ENCODE peak calls at places on chromosome 15, in ten cellular contexts. D is testis; C is GM12865; O is CD8-positive, alpha-beta T cell; Q is tibial nerve; V is cardiac muscle cell; R is A549; F is neural progenitor cell; S is AG10803; I is fibroblast of mammary gland. Z is an unnamed sample.

GRCh38 chr15:69556344-69556743 is 103.7 kb downstream of the RPLP1 start:
- DNase-seq in D (no peak), C (no peak), O (no peak), Q (no peak), V (no peak), R (no peak), F (no peak), S (no peak), I (no peak), Z (no peak)

GRCh38 chr15:88810449-88810848 is 7.2 kb downstream of the ACAN start:
- DNase-seq in D (no peak), C (no peak), O (no peak), Q (no peak), V (peak), R (no peak), F (no peak), S (peak), I (peak), Z (peak)

GRCh38 chr15:60518511-60518910 is 39.6 kb upstream of the ICE2 start:
- DNase-seq in D (no peak), C (no peak), O (no peak), Q (no peak), V (no peak), R (no peak), F (no peak), S (no peak), I (no peak), Z (no peak)

GRCh38 chr15:85361306-85361705 is 19.1 kb upstream of the AKAP13 start:
- DNase-seq in D (no peak), C (peak), O (no peak), Q (no peak), V (no peak), R (no peak), F (no peak), S (no peak), I (no peak), Z (no peak)

GRCh38 chr15:58546635-58547627 is 115.1 kb downstream of the LIPC start:
- DNase-seq in D (peak), C (no peak), O (no peak), Q (no peak), V (peak), R (peak), F (no peak), S (peak), I (peak), Z (peak)

GRCh38 chr15:66115568-66116206 is 137.9 kb downstream of the MEGF11 start:
- DNase-seq in D (no peak), C (no peak), O (no peak), Q (no peak), V (no peak), R (no peak), F (no peak), S (no peak), I (peak), Z (no peak)

GRCh38 chr15:44261007-44261706 is 27.4 kb upstream of the GOLM2 start:
- DNase-seq in D (no peak), C (no peak), O (no peak), Q (no peak), V (no peak), R (no peak), F (peak), S (no peak), I (no peak), Z (no peak)

GRCh38 chr15:63195257-63196023 is 6.0 kb downstream of the RAB8B start:
- DNase-seq in D (no peak), C (no peak), O (no peak), Q (no peak), V (no peak), R (no peak), F (no peak), S (no peak), I (no peak), Z (no peak)

GRCh38 chr15:48984811-48985352 is 21.2 kb upstream of the SHC4 start:
- DNase-seq in D (no peak), C (no peak), O (no peak), Q (no peak), V (peak), R (no peak), F (no peak), S (peak), I (no peak), Z (peak)

GRCh38 chr15:71043373-71043772 is 71.9 kb upstream of the THSD4 start:
- DNase-seq in D (no peak), C (no peak), O (no peak), Q (no peak), V (no peak), R (peak), F (no peak), S (peak), I (peak), Z (peak)

GRCh38 chr15:66734961-66735908 is 33.2 kb downstream of the SMAD6 start:
- DNase-seq in D (no peak), C (no peak), O (no peak), Q (peak), V (no peak), R (no peak), F (no peak), S (no peak), I (peak), Z (peak)

GRCh38 chr15:58594898-58595297 is 154.6 kb downstream of the ADAM10 start:
- DNase-seq in D (no peak), C (no peak), O (no peak), Q (no peak), V (no peak), R (no peak), F (no peak), S (no peak), I (no peak), Z (no peak)

GRCh38 chr15:53588773-53589172 is 170.7 kb downstream of the WDR72 start:
- DNase-seq in D (no peak), C (no peak), O (no peak), Q (no peak), V (no peak), R (peak), F (no peak), S (peak), I (peak), Z (no peak)

GRCh38 chr15:25543156-25543555 is 104.3 kb upstream of the UBE3A start:
- DNase-seq in D (peak), C (no peak), O (no peak), Q (peak), V (peak), R (no peak), F (peak), S (peak), I (peak), Z (peak)

GRCh38 chr15:25504307-25504706 is 65.5 kb upstream of the UBE3A start:
- DNase-seq in D (no peak), C (no peak), O (no peak), Q (no peak), V (peak), R (no peak), F (no peak), S (peak), I (peak), Z (peak)

GRCh38 chr15:69648775-69649735 is 196.4 kb downstream of the RPLP1 start:
- DNase-seq in D (no peak), C (no peak), O (no peak), Q (no peak), V (no peak), R (no peak), F (peak), S (no peak), I (no peak), Z (no peak)

GRCh38 chr15:95857124-95857757 is 473.3 kb upstream of the NR2F2 start:
- DNase-seq in D (no peak), C (no peak), O (no peak), Q (no peak), V (no peak), R (no peak), F (no peak), S (peak), I (peak), Z (peak)

GRCh38 chr15:60704129-60704528 is 225.2 kb upstream of the ICE2 start:
- DNase-seq in D (no peak), C (no peak), O (no peak), Q (no peak), V (no peak), R (no peak), F (no peak), S (no peak), I (no peak), Z (no peak)

GRCh38 chr15:99592135-99592845 is 26.5 kb downstream of the MEF2A start:
- DNase-seq in D (no peak), C (no peak), O (no peak), Q (no peak), V (peak), R (no peak), F (no peak), S (peak), I (peak), Z (peak)

GRCh38 chr15:38555686-38556334 is 8.8 kb downstream of the RASGRP1 start:
- DNase-seq in D (no peak), C (peak), O (no peak), Q (no peak), V (peak), R (no peak), F (no peak), S (peak), I (peak), Z (peak)

GRCh38 chr15:61091229-61091628 is 137.9 kb downstream of the RORA start:
- DNase-seq in D (no peak), C (no peak), O (no peak), Q (no peak), V (peak), R (no peak), F (no peak), S (peak), I (no peak), Z (peak)

GRCh38 chr15:63046927-63047760 is 4.6 kb downstream of the TPM1 start:
- DNase-seq in D (no peak), C (no peak), O (no peak), Q (no peak), V (no peak), R (no peak), F (peak), S (no peak), I (no peak), Z (peak)

GRCh38 chr15:75051711-75052110 is 28.3 kb downstream of the PPCDC start:
- DNase-seq in D (no peak), C (no peak), O (no peak), Q (no peak), V (no peak), R (no peak), F (no peak), S (no peak), I (no peak), Z (no peak)

GRCh38 chr15:66089049-66089448 is 164.5 kb downstream of the MEGF11 start:
- DNase-seq in D (peak), C (no peak), O (no peak), Q (no peak), V (peak), R (no peak), F (no peak), S (no peak), I (no peak), Z (no peak)

GRCh38 chr15:60374628-60375081 is 23.1 kb downstream of the ANXA2 start:
- DNase-seq in D (peak), C (no peak), O (no peak), Q (peak), V (peak), R (peak), F (peak), S (peak), I (peak), Z (peak)

GRCh38 chr15:89628791-89629715 is 26.2 kb downstream of the KIF7 start:
- DNase-seq in D (no peak), C (no peak), O (no peak), Q (no peak), V (no peak), R (no peak), F (peak), S (no peak), I (no peak), Z (no peak)

GRCh38 chr15:37059051-37059450 is 41.3 kb downstream of the MEIS2 start:
- DNase-seq in D (no peak), C (no peak), O (no peak), Q (no peak), V (peak), R (no peak), F (no peak), S (peak), I (peak), Z (peak)

GRCh38 chr15:40285151-40285898 is 2.5 kb upstream of the ANKRD63 start:
- DNase-seq in D (no peak), C (no peak), O (no peak), Q (no peak), V (peak), R (no peak), F (no peak), S (peak), I (no peak), Z (peak)

GRCh38 chr15:69358850-69359249 is 55.3 kb upstream of the KIF23 start:
- DNase-seq in D (no peak), C (no peak), O (no peak), Q (no peak), V (no peak), R (no peak), F (no peak), S (no peak), I (no peak), Z (no peak)

GRCh38 chr15:76871930-76872329 is 33.2 kb downstream of the SCAPER start:
- DNase-seq in D (no peak), C (no peak), O (no peak), Q (no peak), V (no peak), R (no peak), F (no peak), S (no peak), I (no peak), Z (no peak)

GRCh38 chr15:85756411-85757072 is 38.2 kb downstream of the KLHL25 start:
- DNase-seq in D (no peak), C (no peak), O (no peak), Q (peak), V (peak), R (no peak), F (no peak), S (peak), I (no peak), Z (peak)

GRCh38 chr15:75578206-75578947 is 738 bp downstream of the PTPN9 start:
- DNase-seq in D (peak), C (peak), O (no peak), Q (no peak), V (no peak), R (no peak), F (peak), S (no peak), I (no peak), Z (no peak)

GRCh38 chr15:31065824-31066223 is 35.7 kb downstream of the TRPM1 start:
- DNase-seq in D (no peak), C (no peak), O (no peak), Q (no peak), V (no peak), R (no peak), F (no peak), S (no peak), I (no peak), Z (no peak)

GRCh38 chr15:92670625-92671024 is 15.1 kb upstream of the FAM174B start:
- DNase-seq in D (no peak), C (no peak), O (no peak), Q (no peak), V (no peak), R (no peak), F (no peak), S (no peak), I (no peak), Z (no peak)

GRCh38 chr15:76501726-76502125 is 165.2 kb downstream of the ISL2 start:
- DNase-seq in D (no peak), C (no peak), O (no peak), Q (no peak), V (no peak), R (no peak), F (no peak), S (peak), I (peak), Z (peak)

GRCh38 chr15:66704019-66704782 is 2.2 kb downstream of the SMAD6 start:
- DNase-seq in D (peak), C (no peak), O (no peak), Q (no peak), V (no peak), R (no peak), F (no peak), S (no peak), I (no peak), Z (no peak)

GRCh38 chr15:45635191-45635638 is 386 bp downstream of the SQOR start:
- DNase-seq in D (peak), C (peak), O (peak), Q (peak), V (no peak), R (peak), F (peak), S (peak), I (no peak), Z (peak)
- TF ChIP-seq CTCF in D (no peak), C (peak), O (peak), Q (peak), V (peak), R (peak), F (peak), S (peak), I (peak), Z (peak)

GRCh38 chr15:81387629-81388430 is 13.8 kb upstream of the TMC3 start:
- DNase-seq in D (no peak), C (no peak), O (no peak), Q (no peak), V (no peak), R (no peak), F (no peak), S (no peak), I (no peak), Z (no peak)
- H3K4me3 ChIP-seq in D (no peak), C (no peak), O (no peak), Q (no peak), V (no peak), R (no peak), F (no peak), S (no peak), I (no peak), Z (no peak)

GRCh38 chr15:68279779-68280745 is 2.5 kb downstream of the FEM1B start:
- DNase-seq in D (no peak), C (no peak), O (no peak), Q (no peak), V (no peak), R (no peak), F (no peak), S (no peak), I (no peak), Z (peak)

GRCh38 chr15:68277605-68278344 is at the start of gene FEM1B:
- DNase-seq in D (peak), C (peak), O (peak), Q (peak), V (peak), R (peak), F (peak), S (peak), I (peak), Z (peak)

GRCh38 chr15:68279218-68279533 is 1.6 kb downstream of the FEM1B start:
- DNase-seq in D (no peak), C (no peak), O (no peak), Q (no peak), V (no peak), R (no peak), F (no peak), S (no peak), I (no peak), Z (no peak)

GRCh38 chr15:68277131-68277604 is 377 bp upstream of the FEM1B start:
- DNase-seq in D (peak), C (no peak), O (no peak), Q (no peak), V (peak), R (peak), F (peak), S (peak), I (peak), Z (peak)

GRCh38 chr15:68278345-68279217 is 1.0 kb downstream of the FEM1B start:
- DNase-seq in D (peak), C (peak), O (no peak), Q (no peak), V (peak), R (peak), F (no peak), S (no peak), I (peak), Z (no peak)
- TF ChIP-seq CTCF in D (no peak), C (peak), O (peak), Q (peak), V (peak), R (no peak), F (peak), S (peak), I (no peak), Z (peak)

GRCh38 chr15:55033574-55033973 is 163.2 kb downstream of the RSL24D1 start:
- DNase-seq in D (no peak), C (no peak), O (no peak), Q (no peak), V (no peak), R (no peak), F (no peak), S (no peak), I (no peak), Z (no peak)

DNA sequence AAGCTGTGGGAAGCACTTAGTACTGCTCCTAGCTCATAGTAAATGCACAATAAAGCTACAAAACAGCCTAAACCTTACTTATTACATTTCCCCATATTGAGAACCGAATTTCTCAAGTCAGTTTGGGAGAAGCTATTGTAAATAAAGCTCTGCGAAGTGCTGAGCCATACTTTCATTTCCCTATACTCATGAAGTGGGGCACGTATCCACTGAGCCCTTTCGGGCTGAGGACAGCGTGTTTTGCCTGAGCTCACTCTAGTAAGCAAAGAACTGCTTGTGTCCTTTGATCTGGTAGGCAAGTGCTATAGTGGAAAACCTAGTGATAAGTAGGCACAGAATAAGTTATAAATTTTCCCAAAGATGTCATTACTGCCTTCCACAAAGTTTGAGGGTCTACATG is 165.0 kb downstream of the RSL24D1 start:
- DNase-seq in D (no peak), C (peak), O (no peak), Q (no peak), V (no peak), R (no peak), F (no peak), S (no peak), I (no peak), Z (no peak)
- H3K4me3 ChIP-seq in D (no peak), C (no peak), O (no peak), Q (no peak), V (no peak), R (no peak), F (no peak), S (no peak), I (no peak), Z (no peak)

GRCh38 chr15:29204356-29204755 is 65.3 kb downstream of the NSMCE3 start:
- DNase-seq in D (no peak), C (no peak), O (no peak), Q (no peak), V (no peak), R (no peak), F (no peak), S (no peak), I (no peak), Z (no peak)

GRCh38 chr15:29207758-29208108 is 61.9 kb downstream of the NSMCE3 start:
- DNase-seq in D (no peak), C (no peak), O (no peak), Q (no peak), V (no peak), R (no peak), F (no peak), S (no peak), I (no peak), Z (no peak)

GRCh38 chr15:29207027-29207757 is 62.4 kb downstream of the NSMCE3 start:
- DNase-seq in D (peak), C (no peak), O (no peak), Q (no peak), V (no peak), R (no peak), F (no peak), S (no peak), I (no peak), Z (no peak)

GRCh38 chr15:29208352-29208751 is 61.3 kb downstream of the NSMCE3 start:
- DNase-seq in D (no peak), C (peak), O (no peak), Q (no peak), V (peak), R (no peak), F (no peak), S (no peak), I (no peak), Z (peak)
- TF ChIP-seq CTCF in D (no peak), C (no peak), O (no peak), Q (no peak), V (no peak), R (no peak), F (no peak), S (no peak), I (no peak), Z (no peak)

DNA sequence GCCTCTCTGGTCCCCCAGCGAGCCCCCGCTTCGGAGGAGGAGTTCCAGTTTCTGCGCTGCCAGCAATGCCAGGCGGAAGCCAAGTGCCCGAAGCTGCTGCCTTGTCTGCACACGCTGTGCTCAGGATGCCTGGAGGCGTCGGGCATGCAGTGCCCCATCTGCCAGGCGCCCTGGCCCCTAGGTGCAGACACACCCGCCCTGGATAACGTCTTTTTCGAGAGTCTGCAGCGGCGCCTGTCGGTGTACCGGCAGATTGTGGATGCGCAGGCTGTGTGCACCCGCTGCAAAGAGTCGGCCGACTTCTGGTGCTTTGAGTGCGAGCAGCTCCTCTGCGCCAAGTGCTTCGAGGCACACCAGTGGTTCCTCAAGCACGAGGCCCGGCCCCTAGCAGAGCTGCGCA is 3.5 kb downstream of the PML start:
- DNase-seq in D (no peak), C (no peak), O (no peak), Q (no peak), V (no peak), R (no peak), F (no peak), S (no peak), I (no peak), Z (no peak)
- H3K4me3 ChIP-seq in D (no peak), C (no peak), O (no peak), Q (no peak), V (no peak), R (no peak), F (no peak), S (peak), I (no peak), Z (no peak)

DNA sequence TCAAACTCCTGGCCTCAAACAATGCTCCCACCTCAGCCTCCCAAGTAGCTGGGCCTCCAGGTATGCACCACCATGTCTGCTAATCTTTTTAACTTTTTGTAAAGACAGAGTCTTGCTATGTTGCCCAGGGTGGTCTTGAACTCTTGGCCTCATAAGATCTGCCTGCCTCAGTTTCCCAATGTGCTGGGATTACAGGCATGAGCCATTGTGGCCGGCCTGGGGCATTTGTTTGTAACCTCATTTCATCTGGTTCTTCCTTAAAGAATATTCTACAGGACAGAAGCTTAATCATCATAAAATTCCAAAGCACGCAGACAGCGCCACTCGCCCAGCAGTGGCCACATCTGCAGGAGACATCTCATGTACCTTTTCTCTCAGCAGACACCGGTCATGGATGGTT is 23.6 kb upstream of the CYFIP1 start:
- DNase-seq in D (no peak), C (no peak), O (no peak), Q (no peak), V (no peak), R (no peak), F (no peak), S (no peak), I (no peak), Z (no peak)
- TF ChIP-seq CTCF in D (no peak), C (no peak), O (no peak), Q (no peak), V (no peak), R (no peak), F (no peak), S (no peak), I (no peak), Z (no peak)

Z was measured in foreskin fibroblast.